ENCODE peak calls at places on chromosome 16, in eight cellular contexts. P, A, C, I, N, X, L and G are unnamed samples.

GRCh38 chr16:74297296-74297665 is 667 bp downstream of the PSMD7 start:
- DNase-seq in I (no peak), L (no peak), A (no peak), P (peak), C (no peak), N (no peak), X (no peak), G (peak)

GRCh38 chr16:73713817-73714495 is 582.7 kb upstream of the PSMD7 start:
- DNase-seq in I (no peak), L (peak), P (peak), C (no peak), A (peak), X (no peak), N (no peak), G (peak)

GRCh38 chr16:68064791-68065365 is 20.3 kb upstream of the NFATC3 start:
- DNase-seq in P (peak), L (peak), I (no peak), N (peak), X (peak), C (peak), A (peak), G (peak)

GRCh38 chr16:85583491-85584181 is 29.5 kb upstream of the GSE1 start:
- DNase-seq in I (no peak), N (no peak), C (no peak), A (no peak), L (peak), P (peak), X (no peak), G (no peak)

GRCh38 chr16:55035037-55035436 is 104.4 kb downstream of the IRX5 start:
- DNase-seq in I (no peak), X (no peak), N (no peak), L (peak), C (no peak), P (peak), A (peak), G (peak)

GRCh38 chr16:17827313-17827712 is 356.6 kb upstream of the XYLT1 start:
- DNase-seq in C (no peak), L (no peak), A (no peak), I (no peak), P (no peak), N (no peak), X (no peak), G (no peak)

GRCh38 chr16:51540259-51540658 is 389.2 kb upstream of the SALL1 start:
- DNase-seq in A (no peak), X (no peak), N (no peak), I (no peak), C (no peak), L (no peak), P (no peak), G (no peak)

GRCh38 chr16:10597184-10597583 is 16.8 kb upstream of the EMP2 start:
- DNase-seq in A (no peak), P (no peak), L (no peak), X (no peak), N (no peak), I (no peak), C (no peak), G (no peak)

GRCh38 chr16:17244865-17245264 is 225.9 kb downstream of the XYLT1 start:
- DNase-seq in C (no peak), L (no peak), I (no peak), P (no peak), N (no peak), X (no peak), A (no peak), G (no peak)

GRCh38 chr16:75238132-75238852 is 13.1 kb downstream of the BCAR1 start:
- DNase-seq in P (no peak), X (no peak), I (no peak), A (no peak), L (peak), N (no peak), C (no peak), G (peak)

GRCh38 chr16:13767215-13767614 is 152.7 kb upstream of the ERCC4 start:
- DNase-seq in L (peak), I (no peak), X (no peak), P (no peak), C (no peak), N (no peak), A (peak), G (peak)

GRCh38 chr16:89246903-89247733 is 29.6 kb downstream of the ZNF778 start:
- DNase-seq in C (peak), X (peak), L (peak), N (peak), I (peak), P (peak), A (no peak), G (peak)

GRCh38 chr16:4360538-4361021 is 9.5 kb upstream of the PAM16 start:
- DNase-seq in I (no peak), C (no peak), N (no peak), X (no peak), P (peak), A (peak), L (no peak), G (no peak)

GRCh38 chr16:53769787-53770186 is 65.8 kb downstream of the FTO start:
- DNase-seq in C (no peak), A (no peak), P (no peak), L (no peak), X (no peak), N (no peak), I (no peak), G (no peak)

GRCh38 chr16:9160551-9160911 is 69.1 kb downstream of the HAPSTR1 start:
- DNase-seq in C (no peak), N (no peak), A (no peak), L (no peak), I (no peak), P (no peak), X (no peak), G (no peak)

GRCh38 chr16:1170076-1170418 is 17.1 kb downstream of the CACNA1H start:
- DNase-seq in N (no peak), X (no peak), L (no peak), I (no peak), C (no peak), A (no peak), P (no peak), G (no peak)

GRCh38 chr16:1379054-1379862 is 27.5 kb downstream of the GNPTG start:
- DNase-seq in I (no peak), X (peak), L (peak), N (peak), C (peak), A (peak), P (peak), G (peak)

GRCh38 chr16:56988948-56989945 is at the start of gene NLRC5:
- DNase-seq in C (peak), L (peak), N (peak), A (peak), X (peak), P (peak), I (peak), G (peak)

GRCh38 chr16:83992624-83993023 is 24.6 kb downstream of the NECAB2 start:
- DNase-seq in A (no peak), I (no peak), P (no peak), N (no peak), C (no peak), L (no peak), X (no peak), G (no peak)

GRCh38 chr16:54174201-54174600 is 112.4 kb downstream of the IRX3 start:
- DNase-seq in I (no peak), C (no peak), P (no peak), X (no peak), N (no peak), L (no peak), A (peak), G (no peak)

GRCh38 chr16:88423448-88423850 is 29.6 kb upstream of the ZFPM1 start:
- DNase-seq in L (no peak), N (no peak), X (no peak), A (no peak), P (no peak), C (no peak), I (peak), G (peak)

GRCh38 chr16:72739577-72739976 is 308.4 kb downstream of the ZFHX3 start:
- DNase-seq in I (no peak), N (no peak), A (no peak), C (no peak), L (no peak), X (no peak), P (no peak), G (no peak)

GRCh38 chr16:64996641-64997040 is 125.2 kb downstream of the CDH11 start:
- DNase-seq in I (no peak), P (no peak), C (no peak), A (no peak), N (no peak), X (no peak), L (no peak), G (no peak)

GRCh38 chr16:4924593-4925378 is 12.2 kb downstream of the PPL start:
- DNase-seq in I (no peak), A (no peak), P (no peak), N (no peak), C (no peak), X (peak), L (no peak), G (peak)

GRCh38 chr16:3819741-3820724 is 60.5 kb downstream of the CREBBP start:
- DNase-seq in P (no peak), N (no peak), A (no peak), X (no peak), L (no peak), C (no peak), I (peak), G (peak)

GRCh38 chr16:55476625-55477533 is 2.1 kb upstream of the MMP2 start:
- DNase-seq in I (no peak), L (no peak), A (no peak), C (no peak), P (no peak), X (no peak), N (no peak), G (no peak)

GRCh38 chr16:3738541-3738940 is 21.2 kb upstream of the TRAP1 start:
- DNase-seq in L (no peak), C (no peak), N (no peak), I (no peak), A (no peak), X (no peak), P (no peak), G (no peak)

GRCh38 chr16:72785886-72786285 is 262.0 kb downstream of the ZFHX3 start:
- DNase-seq in I (no peak), A (no peak), P (no peak), L (no peak), N (no peak), C (no peak), X (no peak), G (no peak)

GRCh38 chr16:3035289-3035971 is 1.3 kb downstream of the BICDL2 start:
- DNase-seq in A (no peak), C (no peak), X (no peak), I (no peak), N (no peak), L (no peak), P (no peak), G (no peak)

GRCh38 chr16:10941127-10941933 is 938 bp downstream of the DEXI start:
- DNase-seq in N (no peak), C (no peak), A (no peak), X (no peak), I (no peak), P (peak), L (no peak), G (no peak)

GRCh38 chr16:2699791-2700600 is 17.7 kb downstream of the KCTD5 start:
- DNase-seq in X (no peak), L (no peak), I (no peak), C (no peak), A (no peak), N (no peak), P (no peak), G (no peak)

GRCh38 chr16:49312389-49312990 is 30.9 kb upstream of the CBLN1 start:
- DNase-seq in X (no peak), C (no peak), L (no peak), A (no peak), I (no peak), N (no peak), P (no peak), G (no peak)